ENCODE peak calls at places on chromosomes 5 and 9, in six cellular contexts. C, H, O, R, N and X are unnamed samples. For H3K4me1, the result is how much of the 10 kb centered on the place peaks cover.

GRCh38 chr5:36897616-36898015 is 21.0 kb downstream of the NIPBL start:
- DNase-seq in H (no peak), R (peak), O (no peak), N (no peak), C (no peak), X (no peak)

GRCh38 chr9:134597041-134597913 is 44.3 kb upstream of the COL5A1 start:
- DNase-seq in C (peak), R (peak), H (no peak), N (no peak), O (no peak), X (no peak)

GRCh38 chr9:73116030-73116429 is 35.6 kb upstream of the ANXA1 start:
- DNase-seq in H (no peak), R (peak), C (no peak), O (no peak), N (no peak), X (no peak)

GRCh38 chr9:123834907-123835562 is 94.9 kb downstream of the DENND1A start:
- DNase-seq in H (no peak), N (no peak), C (no peak), O (no peak), R (peak), X (no peak)

GRCh38 chr5:59079622-59080620 is 497.0 kb downstream of the RAB3C start:
- DNase-seq in C (no peak), O (no peak), N (no peak), R (peak), H (no peak), X (peak)

GRCh38 chr9:109107402-109108240 is 12.1 kb downstream of the TMEM245 start:
- DNase-seq in N (no peak), H (no peak), C (no peak), O (no peak), R (peak), X (no peak)

GRCh38 chr9:109574061-109574882 is 76.2 kb upstream of the PTPN3 start:
- DNase-seq in O (no peak), R (peak), N (no peak), H (no peak), C (peak), X (peak)

GRCh38 chr5:87421307-87421706 is 8.6 kb upstream of the CCNH start:
- DNase-seq in H (no peak), O (no peak), C (no peak), R (no peak), N (no peak), X (no peak)

GRCh38 chr9:33180526-33181184 is 13.5 kb upstream of the B4GALT1 start:
- DNase-seq in H (no peak), C (no peak), R (peak), O (no peak), N (no peak), X (no peak)

GRCh38 chr9:134230942-134231325 is 66.6 kb upstream of the RNU6ATAC start:
- DNase-seq in N (no peak), C (no peak), O (no peak), H (no peak), R (no peak), X (no peak)

GRCh38 chr5:168714046-168714445 is 134.9 kb upstream of the PANK3 start:
- DNase-seq in C (no peak), N (no peak), R (peak), O (no peak), H (no peak), X (no peak)

GRCh38 chr5:127839496-127840197 is 136.5 kb downstream of the CCDC192 start:
- DNase-seq in N (no peak), H (no peak), O (no peak), R (no peak), C (no peak), X (peak)

GRCh38 chr5:73280821-73281746 is 108.1 kb downstream of the TMEM174 start:
- DNase-seq in C (no peak), N (no peak), R (peak), O (no peak), H (no peak), X (peak)

GRCh38 chr5:140239939-140240700 is 62.8 kb downstream of the PFDN1 start:
- DNase-seq in N (peak), O (peak), H (no peak), C (peak), R (peak), X (peak)

GRCh38 chr5:174371600-174372094 is 326.1 kb downstream of the NSG2 start:
- DNase-seq in O (no peak), C (no peak), H (no peak), R (no peak), N (no peak), X (no peak)

GRCh38 chr9:4238522-4238921 is 61.3 kb downstream of the GLIS3 start:
- DNase-seq in R (peak), N (no peak), H (no peak), O (no peak), C (no peak), X (no peak)

GRCh38 chr5:32598997-32599549 is 13.7 kb downstream of the SUB1 start:
- DNase-seq in C (no peak), R (no peak), H (no peak), N (no peak), O (no peak), X (no peak)

GRCh38 chr5:77900691-77901090 is 124.6 kb upstream of the TBCA start:
- DNase-seq in N (no peak), C (no peak), R (no peak), O (no peak), H (no peak), X (no peak)

GRCh38 chr9:84670106-84670800 is 724 bp downstream of the NTRK2 start:
- DNase-seq in O (no peak), R (no peak), C (peak), N (no peak), H (no peak), X (peak)

GRCh38 chr5:168291281-168291960 is at the start of gene WWC1:
- DNase-seq in O (peak), N (peak), C (peak), R (peak), H (no peak), X (peak)

GRCh38 chr5:7464182-7464581 is 68.2 kb downstream of the ADCY2 start:
- DNase-seq in O (no peak), R (no peak), N (no peak), C (no peak), H (no peak), X (no peak)

GRCh38 chr9:77513457-77513856 is 134.7 kb downstream of the GNA14 start:
- DNase-seq in C (no peak), N (no peak), O (no peak), R (no peak), H (no peak), X (no peak)

GRCh38 chr9:77511525-77511924 is 136.6 kb downstream of the GNA14 start:
- DNase-seq in O (no peak), N (no peak), R (no peak), H (no peak), C (no peak), X (no peak)

GRCh38 chr9:77512876-77513275 is 135.2 kb downstream of the GNA14 start:
- DNase-seq in O (no peak), H (no peak), R (no peak), N (no peak), C (no peak), X (no peak)

GRCh38 chr9:77516781-77517180 is 131.3 kb downstream of the GNA14 start:
- DNase-seq in C (no peak), N (no peak), O (no peak), H (no peak), R (no peak), X (no peak)

GRCh38 chr9:77514886-77515711 is 133.0 kb downstream of the GNA14 start:
- DNase-seq in R (no peak), O (no peak), H (no peak), C (no peak), N (no peak), X (peak)
- TF ChIP-seq POLR2A in R (no peak), O (no peak), H (no peak), C (no peak), N (no peak), X (no peak)

DNA sequence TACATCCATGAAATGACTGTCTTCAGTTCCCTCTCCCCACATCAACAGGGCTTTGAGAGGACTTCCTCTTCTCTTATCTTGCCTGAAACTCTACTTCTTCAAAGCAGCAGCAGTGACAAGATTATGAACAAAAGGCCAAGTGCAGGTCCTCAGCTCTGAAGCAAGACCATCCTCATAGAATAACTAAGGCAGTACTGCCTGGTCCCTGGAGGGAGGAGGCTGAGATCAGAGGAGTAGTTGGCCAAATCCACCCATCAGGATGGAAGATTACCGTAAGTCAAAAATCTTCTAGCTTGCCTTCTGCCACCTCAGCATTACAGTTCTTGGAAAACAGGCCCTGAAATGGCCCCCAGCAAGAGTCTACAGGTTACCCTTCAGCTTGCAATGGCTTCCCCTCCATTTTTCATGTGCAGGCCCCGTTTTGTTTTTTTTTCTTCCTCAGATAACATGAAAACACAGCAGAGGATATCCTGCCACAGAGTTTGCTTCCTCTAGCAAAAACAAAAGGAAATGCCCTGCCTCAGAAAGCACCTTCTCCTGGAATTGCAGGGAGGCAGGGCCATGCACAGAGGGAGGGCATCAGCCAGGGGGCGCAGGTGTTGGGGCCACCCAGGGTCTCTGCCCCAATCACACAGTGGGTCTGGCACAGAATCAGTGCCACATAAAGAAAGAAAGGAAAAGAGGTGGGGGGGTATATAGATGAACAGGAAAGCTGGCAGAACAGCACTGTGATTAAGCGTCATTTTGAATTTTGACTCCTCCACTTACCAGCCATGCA is 40.0 kb downstream of the KLHL3 start:
- DNase-seq in H (no peak), O (no peak), R (no peak), N (no peak), C (no peak), X (no peak)
- TF ChIP-seq CTCF in H (peak), O (no peak), R (no peak), N (no peak), C (no peak), X (no peak)

DNA sequence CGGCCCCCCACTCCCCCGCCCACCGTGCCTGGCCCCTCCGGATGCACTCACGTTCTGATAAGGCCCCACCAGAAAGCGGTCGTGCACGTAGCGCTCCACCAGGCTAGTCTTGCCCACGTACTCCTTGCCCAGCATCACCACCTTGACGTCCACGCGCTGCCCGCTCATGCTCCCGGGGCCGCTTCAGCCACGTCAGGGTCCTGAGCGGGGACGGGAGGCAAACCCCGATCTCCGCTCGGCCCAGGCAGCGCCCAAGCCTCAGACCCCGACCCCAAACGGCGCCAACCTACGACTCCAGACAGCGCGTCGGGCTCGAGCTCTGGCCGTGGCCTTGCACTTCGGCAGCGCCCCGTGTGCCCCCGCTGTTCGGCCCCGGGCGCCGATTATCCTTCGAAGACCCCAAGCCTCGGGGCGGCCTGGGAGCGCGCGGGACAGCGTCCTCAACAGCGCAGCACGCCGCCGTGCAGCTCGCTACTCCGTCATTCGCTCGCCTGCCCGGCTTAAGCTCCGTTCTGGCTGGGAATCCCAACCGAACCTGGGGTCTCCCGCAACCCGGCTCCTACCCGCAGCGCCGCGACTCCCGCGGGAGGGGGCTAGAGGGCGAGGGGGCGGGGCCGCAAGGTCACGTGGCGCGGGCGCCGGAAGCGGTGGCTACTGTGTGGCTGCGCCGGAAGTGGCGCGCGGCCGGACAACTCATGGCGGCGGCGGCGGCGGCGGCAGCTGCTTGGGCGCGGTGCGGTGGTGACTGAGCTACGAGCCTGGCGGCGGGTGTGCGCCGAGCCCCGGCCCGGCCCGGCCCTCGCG is at the start of the genes PRELID1 and RAB24:
- DNase-seq in N (peak), R (peak), C (peak), O (peak), H (no peak), X (peak)
- H3K4me1 ChIP-seq in N (half or more), R (under half), C (under half), O (half or more), H (half or more), X (half or more)

GRCh38 chr9:136438909-136439549 is 616 bp downstream of the INPP5E start:
- DNase-seq in O (peak), H (no peak), N (peak), R (peak), C (no peak), X (peak)

GRCh38 chr9:136438548-136438908 is 1.1 kb downstream of the INPP5E start:
- DNase-seq in N (no peak), C (peak), R (peak), H (no peak), O (no peak), X (no peak)

GRCh38 chr9:136441191-136441680 is 1.6 kb upstream of the INPP5E start:
- DNase-seq in O (no peak), N (no peak), H (no peak), C (no peak), R (peak), X (no peak)

GRCh38 chr9:136437839-136438547 is 1.7 kb downstream of the INPP5E start:
- DNase-seq in N (no peak), R (peak), O (no peak), H (no peak), C (no peak), X (no peak)

DNA sequence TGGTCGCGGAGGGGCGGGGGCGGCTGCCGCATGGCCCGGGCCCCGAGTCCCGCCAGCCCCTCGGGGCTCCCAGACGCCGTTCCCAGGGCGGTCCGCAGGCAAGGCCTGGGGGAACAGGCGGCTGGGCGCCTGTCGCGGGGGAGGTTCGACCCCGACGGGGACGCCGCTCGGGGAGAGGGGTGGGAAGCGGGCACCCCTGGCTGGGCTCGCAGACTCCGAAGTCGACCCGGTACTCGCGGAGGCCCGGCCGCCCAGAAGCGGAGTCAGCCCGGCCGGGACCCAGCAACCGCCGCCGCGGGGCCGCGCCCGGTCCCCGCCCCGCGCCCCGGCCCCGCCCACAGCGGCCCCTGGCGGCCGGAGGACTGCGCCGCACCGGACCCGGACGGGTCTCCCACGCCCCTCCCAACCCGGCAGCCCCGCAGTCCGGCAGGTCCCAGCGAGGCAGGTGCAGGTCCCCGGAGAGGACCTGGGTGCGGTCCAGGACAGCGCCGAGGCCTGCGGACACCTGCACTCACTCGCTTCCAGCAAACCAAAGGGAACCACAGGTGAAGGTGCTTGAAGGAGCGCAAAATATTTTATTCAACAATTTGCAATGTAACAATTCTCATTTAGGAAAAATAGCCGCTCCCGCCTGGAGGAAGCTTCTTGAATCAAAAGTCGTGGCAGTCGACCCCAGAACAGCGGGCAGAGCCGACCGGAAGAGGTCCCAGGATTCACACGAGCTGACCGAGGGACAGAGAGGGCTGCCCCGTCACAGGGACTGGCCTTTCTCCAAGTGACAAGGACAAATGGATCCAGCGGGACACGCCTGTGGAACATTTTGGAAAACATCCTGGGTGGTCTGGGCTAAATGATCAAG is at the start of gene INPP5E:
- DNase-seq in C (peak), O (peak), R (peak), N (peak), H (no peak), X (peak)
- TF ChIP-seq POLR2A in C (no peak), O (no peak), R (peak), N (peak), H (peak), X (peak)

GRCh38 chr9:130433168-130433946 is 11.4 kb upstream of the ASS1 start:
- DNase-seq in C (peak), R (peak), O (no peak), H (no peak), N (no peak), X (peak)
- TF ChIP-seq CTCF in C (peak), R (peak), O (peak), H (peak), N (peak), X (peak)

GRCh38 chr9:131721096-131721495 is 18.8 kb downstream of the RAPGEF1 start:
- DNase-seq in H (no peak), R (no peak), C (no peak), N (no peak), O (no peak), X (no peak)

GRCh38 chr9:131724678-131725077 is 15.2 kb downstream of the RAPGEF1 start:
- DNase-seq in H (no peak), N (peak), C (no peak), O (no peak), R (no peak), X (no peak)

GRCh38 chr9:131720330-131720729 is 19.5 kb downstream of the RAPGEF1 start:
- DNase-seq in N (peak), C (no peak), R (no peak), H (no peak), O (peak), X (no peak)

GRCh38 chr9:131722260-131722659 is 17.6 kb downstream of the RAPGEF1 start:
- DNase-seq in H (no peak), R (no peak), N (no peak), O (no peak), C (no peak), X (no peak)

DNA sequence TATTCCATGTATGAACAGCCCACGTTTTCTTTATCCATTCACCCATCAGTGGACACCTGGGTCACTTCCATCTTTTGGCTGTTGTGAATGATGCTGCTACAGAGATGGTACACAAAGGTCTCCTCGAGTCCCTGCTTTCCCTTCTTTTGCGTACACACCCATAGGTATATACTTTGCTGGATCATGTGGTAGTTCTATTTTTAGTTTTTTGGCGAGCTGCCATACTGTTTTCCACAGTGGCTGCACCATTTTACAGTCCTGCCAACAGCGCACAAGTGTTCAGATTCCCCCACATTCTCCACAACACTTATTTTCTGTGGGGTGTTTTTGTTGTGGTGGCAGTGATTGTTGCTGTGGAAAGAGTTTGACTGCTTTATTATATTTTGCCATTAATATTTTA is 16.2 kb downstream of the RAPGEF1 start:
- DNase-seq in R (no peak), N (no peak), O (no peak), C (no peak), H (no peak), X (no peak)
- H3K4me1 ChIP-seq in R (under half), N (half or more), O (half or more), C (under half), H (half or more), X (under half)

DNA sequence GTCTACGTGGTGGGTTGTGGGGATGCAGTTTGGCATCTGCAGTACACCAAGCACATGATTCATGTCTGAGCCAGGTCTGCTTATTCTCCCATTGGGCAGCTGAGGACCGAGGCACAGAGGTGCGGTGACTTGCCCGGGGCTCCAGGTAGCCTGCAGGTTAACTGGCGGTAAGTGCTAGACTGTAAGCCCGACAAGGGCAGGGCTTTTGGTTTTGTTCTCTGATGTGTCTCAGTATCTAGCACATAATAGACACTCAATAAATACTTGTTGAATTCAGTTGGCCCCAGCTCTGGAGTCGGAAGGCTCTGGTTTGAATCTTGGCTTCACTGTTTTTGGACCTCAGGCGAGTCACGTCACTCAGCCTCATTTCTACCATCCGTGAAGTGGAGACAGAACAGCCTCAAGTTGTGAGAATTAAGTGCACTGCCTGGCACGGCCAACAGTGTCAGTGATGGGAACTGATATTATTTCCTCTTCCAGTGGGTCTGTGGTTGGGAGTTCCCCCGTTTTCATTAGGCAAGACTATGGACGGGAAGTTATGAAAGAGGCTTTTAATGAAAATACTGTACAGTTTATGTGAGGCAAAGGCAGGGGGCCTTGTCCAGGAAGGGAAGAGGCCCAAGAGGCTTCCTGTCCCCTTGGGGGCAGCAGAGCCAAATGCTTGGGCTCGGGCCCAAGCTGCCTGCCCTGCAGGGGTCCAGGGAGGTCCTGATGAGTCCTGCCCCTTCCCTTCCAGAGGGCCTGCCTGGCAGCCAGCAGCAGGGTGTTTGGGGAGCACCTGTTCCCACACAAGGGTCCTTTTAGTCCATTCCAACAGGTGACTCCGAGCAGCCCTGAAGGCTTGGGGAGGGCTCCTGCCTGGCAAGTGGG is 3.3 kb downstream of the PRELID1 start:
- DNase-seq in C (no peak), H (no peak), R (no peak), N (no peak), O (no peak), X (no peak)
- TF ChIP-seq POLR2A in C (no peak), H (no peak), R (no peak), N (no peak), O (no peak), X (no peak)